ENCODE peak calls at places on chromosomes 7 and 10, in eight cellular contexts. F, D, K, S, B, W, Z and M are unnamed samples. For H3K4me1, the result is how much of the 10 kb centered on the place peaks cover.

GRCh38 chr7:46385662-46386309 is 464.7 kb upstream of the IGFBP3 start:
- DNase-seq in F (no peak), D (no peak), K (peak), S (no peak), B (no peak), W (no peak), Z (no peak), M (no peak)

GRCh38 chr10:98919899-98920298 is 315.8 kb downstream of the HPSE2 start:
- DNase-seq in F (no peak), D (no peak), K (no peak), S (no peak), B (no peak), W (no peak), Z (no peak), M (no peak)

GRCh38 chr10:132376394-132376851 is 20.6 kb upstream of the PWWP2B start:
- DNase-seq in F (no peak), D (peak), K (no peak), S (no peak), B (peak), W (peak), Z (no peak), M (peak)

GRCh38 chr10:1141261-1141660 is 85.1 kb downstream of the WDR37 start:
- DNase-seq in F (no peak), D (no peak), K (no peak), S (no peak), B (no peak), W (no peak), Z (no peak), M (no peak)

GRCh38 chr10:89901895-89902294 is 200.5 kb downstream of the KIF20B start:
- DNase-seq in F (no peak), D (no peak), K (no peak), S (no peak), B (no peak), W (no peak), Z (no peak), M (no peak)

GRCh38 chr7:25580156-25580555 is 351.9 kb upstream of the NPVF start:
- DNase-seq in F (no peak), D (no peak), K (no peak), S (no peak), B (no peak), W (no peak), Z (no peak), M (no peak)

GRCh38 chr7:130734525-130735272 is 692 bp upstream of the KLF14 start:
- DNase-seq in F (no peak), D (no peak), K (no peak), S (no peak), B (no peak), W (no peak), Z (no peak), M (no peak)

GRCh38 chr10:102773986-102774385 is 30.2 kb downstream of the WBP1L start:
- DNase-seq in F (no peak), D (no peak), K (no peak), S (no peak), B (no peak), W (no peak), Z (no peak), M (no peak)

GRCh38 chr7:87810130-87810529 is 66.0 kb downstream of the SLC25A40 start:
- DNase-seq in F (no peak), D (no peak), K (no peak), S (no peak), B (no peak), W (no peak), Z (no peak), M (no peak)

GRCh38 chr10:43952760-43953159 is 304.1 kb upstream of the ZNF32 start:
- DNase-seq in F (no peak), D (no peak), K (no peak), S (no peak), B (no peak), W (no peak), Z (no peak), M (no peak)

GRCh38 chr10:43075612-43076003 is 1.3 kb upstream of the RET start:
- DNase-seq in F (no peak), D (no peak), K (peak), S (no peak), B (no peak), W (no peak), Z (no peak), M (no peak)

GRCh38 chr10:98267894-98268693 is at the start of gene LOXL4:
- DNase-seq in F (no peak), D (peak), K (peak), S (no peak), B (peak), W (no peak), Z (no peak), M (no peak)

GRCh38 chr10:13634207-13634606 is 47.4 kb downstream of the PRPF18 start:
- DNase-seq in F (no peak), D (no peak), K (no peak), S (no peak), B (no peak), W (no peak), Z (no peak), M (no peak)

GRCh38 chr7:36871863-36872262 is 147.6 kb upstream of the AOAH start:
- DNase-seq in F (no peak), D (no peak), K (no peak), S (no peak), B (no peak), W (no peak), Z (no peak), M (no peak)

GRCh38 chr7:129825005-129825553 is 127.7 kb downstream of the UBE2H start:
- DNase-seq in F (no peak), D (peak), K (peak), S (no peak), B (peak), W (peak), Z (no peak), M (peak)

GRCh38 chr7:17907014-17907413 is 33.3 kb downstream of the SNX13 start:
- DNase-seq in F (no peak), D (no peak), K (no peak), S (no peak), B (no peak), W (no peak), Z (no peak), M (no peak)

GRCh38 chr10:118116555-118117311 is 70.0 kb upstream of the RAB11FIP2 start:
- DNase-seq in F (no peak), D (peak), K (no peak), S (no peak), B (no peak), W (no peak), Z (no peak), M (no peak)

GRCh38 chr10:114845978-114846693 is 24.6 kb downstream of the FHIP2A start:
- DNase-seq in F (no peak), D (no peak), K (no peak), S (no peak), B (no peak), W (no peak), Z (no peak), M (no peak)

GRCh38 chr7:130150587-130150986 is 54.6 kb downstream of the TMEM209 start:
- DNase-seq in F (no peak), D (no peak), K (no peak), S (no peak), B (no peak), W (no peak), Z (no peak), M (no peak)

GRCh38 chr7:128912281-128912680 is 1.8 kb upstream of the KCP start:
- DNase-seq in F (no peak), D (no peak), K (no peak), S (no peak), B (peak), W (no peak), Z (no peak), M (peak)

GRCh38 chr10:86961481-86962091 is 3.2 kb downstream of the SNCG start:
- DNase-seq in F (no peak), D (no peak), K (no peak), S (no peak), B (peak), W (peak), Z (peak), M (peak)

GRCh38 chr7:23207029-23207428 is 25.2 kb downstream of the NUP42 start:
- DNase-seq in F (no peak), D (no peak), K (no peak), S (no peak), B (no peak), W (no peak), Z (no peak), M (no peak)
- TF ChIP-seq CTCF in F (no peak), D (no peak), K (no peak), S (no peak), B (no peak), W (no peak), Z (no peak), M (no peak)

DNA sequence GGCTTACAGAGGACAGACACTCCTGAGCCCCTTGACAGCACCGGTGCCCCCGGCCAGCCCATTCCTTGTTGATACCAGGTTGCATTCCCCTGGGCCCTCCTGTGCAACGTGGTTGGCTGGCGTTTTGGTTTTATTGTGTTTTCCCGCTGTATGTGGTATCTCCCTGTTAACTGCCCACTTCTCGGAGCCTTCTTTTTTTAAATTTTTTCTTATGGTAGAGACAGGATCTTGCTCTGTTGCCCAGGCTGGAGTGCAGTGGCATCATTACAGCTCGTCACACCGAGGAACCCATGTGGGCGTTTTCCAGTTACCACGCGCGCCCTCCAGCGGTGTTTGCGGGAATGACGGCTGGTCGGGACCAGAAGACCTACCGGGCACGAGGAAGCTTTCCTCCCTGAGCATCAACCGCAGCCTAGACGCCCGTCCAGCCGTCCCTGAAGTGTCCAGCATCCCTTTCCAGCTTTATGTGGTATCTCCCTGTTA is 16.9 kb upstream of the ZFAND2A start:
- DNase-seq in F (peak), D (peak), K (peak), S (peak), B (no peak), W (peak), Z (peak), M (no peak)
- TF ChIP-seq EP300 in F (no peak), D (no peak), K (no peak), S (no peak), B (no peak), W (no peak), Z (no peak), M (no peak)

GRCh38 chr7:137992042-137992737 is 9.7 kb downstream of the CREB3L2 start:
- DNase-seq in F (no peak), D (no peak), K (peak), S (no peak), B (peak), W (no peak), Z (no peak), M (no peak)

GRCh38 chr7:137990251-137990901 is 11.5 kb downstream of the CREB3L2 start:
- DNase-seq in F (no peak), D (no peak), K (no peak), S (no peak), B (no peak), W (no peak), Z (no peak), M (no peak)

GRCh38 chr7:137992738-137993394 is 9.0 kb downstream of the CREB3L2 start:
- DNase-seq in F (peak), D (peak), K (peak), S (no peak), B (peak), W (no peak), Z (no peak), M (peak)

GRCh38 chr7:137994091-137994688 is 7.7 kb downstream of the CREB3L2 start:
- DNase-seq in F (no peak), D (no peak), K (no peak), S (no peak), B (no peak), W (no peak), Z (no peak), M (no peak)

GRCh38 chr7:137993395-137993743 is 8.5 kb downstream of the CREB3L2 start:
- DNase-seq in F (no peak), D (no peak), K (no peak), S (no peak), B (no peak), W (no peak), Z (no peak), M (no peak)
- H3K4me1 ChIP-seq in F (half or more), D (under half), K (under half), S (half or more), B (half or more), W (half or more), Z (half or more), M (half or more)

GRCh38 chr7:6430974-6431373 is 16.8 kb downstream of the DAGLB start:
- DNase-seq in F (no peak), D (no peak), K (no peak), S (no peak), B (no peak), W (no peak), Z (no peak), M (no peak)

GRCh38 chr7:6425948-6426347 is 21.8 kb downstream of the DAGLB start:
- DNase-seq in F (no peak), D (no peak), K (no peak), S (no peak), B (no peak), W (no peak), Z (no peak), M (no peak)

GRCh38 chr7:6433814-6434630 is 13.7 kb downstream of the DAGLB start:
- DNase-seq in F (no peak), D (no peak), K (no peak), S (no peak), B (no peak), W (no peak), Z (no peak), M (no peak)

GRCh38 chr7:6432786-6433185 is 15.0 kb downstream of the DAGLB start:
- DNase-seq in F (no peak), D (no peak), K (no peak), S (no peak), B (no peak), W (no peak), Z (no peak), M (no peak)

DNA sequence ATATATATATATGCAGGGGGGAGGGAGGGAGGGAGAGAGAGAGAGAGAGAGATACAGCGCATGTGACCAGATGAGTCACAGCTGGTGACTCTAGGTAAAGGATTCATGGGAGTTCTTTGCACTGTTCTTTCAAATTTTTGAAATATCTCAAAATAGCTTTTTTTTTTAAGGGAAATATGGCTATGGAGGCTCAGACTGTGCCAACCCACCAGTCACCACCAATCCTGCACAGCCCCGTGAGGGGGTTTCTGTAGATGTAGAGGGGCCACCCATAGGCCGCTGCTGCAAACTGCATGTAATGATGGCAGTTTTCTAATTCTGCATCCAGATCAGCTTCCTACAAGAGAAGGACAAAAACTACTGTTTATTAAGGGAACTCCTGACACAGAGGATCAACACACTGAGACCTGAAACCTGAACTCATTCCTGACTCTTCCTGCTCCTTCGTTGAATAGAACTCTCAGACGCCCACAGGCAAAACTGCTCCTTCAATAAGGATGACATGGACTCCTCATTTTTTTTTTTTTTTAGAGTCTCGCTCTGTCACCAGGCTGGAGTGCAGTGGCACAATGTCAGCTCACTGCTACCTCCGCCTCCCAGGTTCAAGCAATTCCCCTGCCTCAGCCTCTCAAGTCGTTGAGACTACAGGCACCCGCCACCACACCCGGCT is 17.3 kb downstream of the DAGLB start:
- DNase-seq in F (no peak), D (no peak), K (no peak), S (no peak), B (no peak), W (no peak), Z (no peak), M (no peak)
- TF ChIP-seq CTCF in F (no peak), D (no peak), K (no peak), S (no peak), B (no peak), W (no peak), Z (no peak), M (no peak)